ENCODE peak calls at places on chromosomes 4 and X, in seven cellular contexts. S, T, B, M, P, X and D are unnamed samples.
A peak's percentile ranks its signal among the peaks of the same experiment; 100 is the strongest.

GRCh38 chrX:155070038-155070437 is 898 bp downstream of the CMC4 start:
- DNase-seq in T (no peak), M (no peak), X (no peak), B (no peak), S (no peak), P (no peak), D (no peak)

GRCh38 chr4:2923141-2923551 is 40.1 kb downstream of the NOP14 start:
- DNase-seq in X (no peak), T (no peak), P (no peak), B (peak; percentile 25), M (peak; percentile 56), S (peak; percentile 59), D (no peak)

GRCh38 chr4:82457266-82457665 is 26.9 kb downstream of the ENOPH1 start:
- DNase-seq in X (no peak), M (no peak), S (no peak), T (no peak), B (no peak), P (no peak), D (no peak)

GRCh38 chrX:48590203-48591103 is 6.8 kb upstream of the WDR13 start:
- DNase-seq in X (no peak), P (no peak), T (no peak), S (no peak), M (no peak), B (no peak), D (no peak)

GRCh38 chr4:78529569-78530209 is 21.9 kb upstream of the ANXA3 start:
- DNase-seq in B (no peak), S (no peak), M (no peak), P (no peak), X (no peak), T (no peak), D (no peak)

GRCh38 chr4:10032625-10033024 is 11.3 kb upstream of the SLC2A9 start:
- DNase-seq in S (no peak), P (no peak), X (no peak), T (no peak), M (peak; percentile 31), B (no peak), D (no peak)

GRCh38 chrX:150508461-150509367 is 59.7 kb upstream of the MTM1 start:
- DNase-seq in P (no peak), T (no peak), S (no peak), X (peak; percentile 87), B (peak; percentile 65), M (peak; percentile 47), D (peak; percentile 19)

GRCh38 chr4:6460876-6461275 is 11.5 kb downstream of the PPP2R2C start:
- DNase-seq in X (peak; percentile 37), T (peak; percentile 30), M (no peak), S (peak; percentile 56), B (peak; percentile 3), P (no peak), D (no peak)

GRCh38 chr4:165379662-165380061 is 854 bp downstream of the CPE start:
- DNase-seq in M (no peak), B (no peak), P (no peak), X (no peak), T (peak; percentile 61), S (no peak), D (no peak)

GRCh38 chrX:40318796-40319195 is 221.0 kb upstream of the BCOR start:
- DNase-seq in T (no peak), S (no peak), B (no peak), X (peak; percentile 42), M (no peak), P (no peak), D (no peak)

GRCh38 chr4:123709336-123709735 is 312.7 kb downstream of the SPRY1 start:
- DNase-seq in P (no peak), S (no peak), M (no peak), B (no peak), T (no peak), X (no peak), D (peak; percentile 52)

GRCh38 chrX:1222511-1223252 is 10.2 kb upstream of the CRLF2 start:
- DNase-seq in S (peak; percentile 34), B (no peak), T (no peak), X (peak; percentile 18), P (peak; percentile 28), M (no peak), D (no peak)

GRCh38 chrX:1420371-1420770 is 28.5 kb upstream of the SLC25A6 start:
- DNase-seq in M (no peak), S (peak; percentile 71), B (no peak), P (no peak), X (peak; percentile 57), T (no peak), D (no peak)

GRCh38 chr4:499563-499962 is 553 bp downstream of the PIGG start:
- DNase-seq in B (no peak), M (no peak), X (no peak), T (no peak), P (no peak), S (no peak), D (no peak)

GRCh38 chr4:150126880-150127236 is 48.6 kb downstream of the DCLK2 start:
- DNase-seq in S (no peak), B (no peak), T (no peak), X (no peak), P (no peak), M (no peak), D (no peak)

GRCh38 chr4:122661176-122661575 is 40.3 kb upstream of the IL21 start:
- DNase-seq in T (no peak), S (no peak), P (no peak), M (no peak), B (no peak), X (no peak), D (no peak)

GRCh38 chr4:11748169-11748872 is 319.6 kb upstream of the HS3ST1 start:
- DNase-seq in X (no peak), P (no peak), T (no peak), S (no peak), B (no peak), M (no peak), D (no peak)

GRCh38 chr4:67871867-67872266 is 11.9 kb downstream of the TMPRSS11D start:
- DNase-seq in X (no peak), M (no peak), S (no peak), P (peak; percentile 3), T (no peak), B (no peak), D (no peak)

GRCh38 chrX:23779025-23779424 is 3.9 kb upstream of the SAT1 start:
- DNase-seq in S (no peak), T (no peak), P (peak; percentile 63), M (no peak), X (no peak), B (no peak), D (no peak)

GRCh38 chr4:152539556-152540292 is 3.8 kb upstream of the FBXW7 start:
- DNase-seq in T (no peak), M (no peak), P (no peak), B (no peak), S (no peak), X (no peak), D (no peak)

GRCh38 chr4:125784741-125785140 is 470.0 kb downstream of the FAT4 start:
- DNase-seq in S (no peak), P (no peak), T (no peak), B (no peak), M (no peak), X (no peak), D (no peak)

GRCh38 chr4:140095694-140096482 is 58.1 kb downstream of the MAML3 start:
- DNase-seq in M (peak; percentile 67), P (peak; percentile 67), B (no peak), X (peak; percentile 68), T (no peak), S (no peak), D (peak; percentile 27)

GRCh38 chr4:139330283-139330682 is 28.0 kb upstream of the NDUFC1 start:
- DNase-seq in P (no peak), B (no peak), S (no peak), X (no peak), M (no peak), T (no peak), D (no peak)

GRCh38 chrX:123625952-123626351 is 106.9 kb downstream of the THOC2 start:
- DNase-seq in S (no peak), X (no peak), T (no peak), B (no peak), M (no peak), P (no peak), D (no peak)

GRCh38 chrX:123626962-123627361 is 105.9 kb downstream of the THOC2 start:
- DNase-seq in T (no peak), B (no peak), P (no peak), X (no peak), M (no peak), S (no peak), D (no peak)

GRCh38 chrX:123625477-123625876 is 107.4 kb downstream of the THOC2 start:
- DNase-seq in M (no peak), X (no peak), T (no peak), B (no peak), P (no peak), S (no peak), D (no peak)

GRCh38 chrX:123629502-123629901 is 103.3 kb downstream of the THOC2 start:
- DNase-seq in M (no peak), T (no peak), X (no peak), P (no peak), S (no peak), B (no peak), D (no peak)
- TF ChIP-seq EP300 in M (no peak), T (no peak), X (no peak), P (no peak), S (no peak), B (no peak), D (no peak)

GRCh38 chr4:108766058-108766457 is 3.2 kb upstream of the ETNPPL start:
- DNase-seq in S (no peak), M (no peak), X (no peak), B (no peak), T (no peak), P (no peak), D (no peak)

GRCh38 chr4:108762559-108763225 is at the start of gene ETNPPL:
- DNase-seq in P (no peak), B (peak; percentile 31), S (no peak), T (peak; percentile 85), M (no peak), X (peak; percentile 62), D (no peak)

GRCh38 chr4:108758498-108758897 is 4.4 kb downstream of the ETNPPL start:
- DNase-seq in X (no peak), S (no peak), T (peak; percentile 30), P (no peak), B (no peak), M (no peak), D (no peak)

GRCh38 chr4:108763981-108764380 is 1.1 kb upstream of the ETNPPL start:
- DNase-seq in B (no peak), X (no peak), T (no peak), P (no peak), S (no peak), M (no peak), D (no peak)

GRCh38 chr4:108763226-108763593 is 357 bp upstream of the ETNPPL start:
- DNase-seq in B (no peak), M (no peak), T (no peak), P (no peak), X (no peak), S (no peak), D (no peak)
- TF ChIP-seq POLR2A in B (no peak), M (no peak), T (no peak), P (no peak), X (no peak), S (no peak), D (no peak)

GRCh38 chrX:148365233-148365632 is 135.2 kb upstream of the AFF2 start:
- DNase-seq in S (no peak), T (no peak), M (no peak), X (no peak), B (no peak), P (no peak), D (no peak)
- TF ChIP-seq EP300 in S (no peak), T (no peak), M (no peak), X (no peak), B (no peak), P (no peak), D (no peak)

GRCh38 chr4:38177035-38177791 is 217.0 kb downstream of the PTTG2 start:
- DNase-seq in T (no peak), B (peak; percentile 71), M (peak; percentile 50), S (no peak), X (no peak), P (no peak), D (peak; percentile 46)
- TF ChIP-seq POLR2A in T (no peak), B (no peak), M (no peak), S (no peak), X (no peak), P (no peak), D (no peak)